ENCODE peak calls at places on chromosomes 16 and 17, in five cellular contexts. R is NCI-H460, H is nephron progenitor cell, E is BE2C, W is brain microvascular endothelial cell. P is an unnamed sample.

GRCh38 chr17:10875411-10875810 is 37.5 kb upstream of the PIRT start:
- DNase-seq in R (peak), H (peak), E (no peak), W (peak), P (no peak)

GRCh38 chr16:75262104-75262799 is 10.8 kb upstream of the BCAR1 start:
- DNase-seq in R (no peak), H (no peak), E (no peak), W (no peak), P (no peak)

GRCh38 chr17:6303664-6304063 is 131.3 kb downstream of the AIPL1 start:
- DNase-seq in R (peak), H (peak), E (no peak), W (peak), P (no peak)

GRCh38 chr17:31580331-31581021 is 189.0 kb downstream of the RAB11FIP4 start:
- DNase-seq in R (no peak), H (no peak), E (no peak), W (peak), P (no peak)

GRCh38 chr16:56281256-56281805 is 90.0 kb downstream of the GNAO1 start:
- DNase-seq in R (no peak), H (no peak), E (no peak), W (peak), P (peak)

GRCh38 chr17:62950067-62950466 is 16.0 kb upstream of the TANC2 start:
- DNase-seq in R (no peak), H (no peak), E (peak), W (peak), P (no peak)

GRCh38 chr17:77049440-77049839 is 91.3 kb upstream of the SEC14L1 start:
- DNase-seq in R (no peak), H (no peak), E (no peak), W (no peak), P (no peak)

GRCh38 chr17:78401246-78401645 is 22.8 kb downstream of the PGS1 start:
- DNase-seq in R (no peak), H (no peak), E (no peak), W (no peak), P (no peak)

GRCh38 chr17:6666077-6666521 is 14.5 kb downstream of the C17orf100 start:
- DNase-seq in R (peak), H (peak), E (peak), W (peak), P (peak)

GRCh38 chr16:27781195-27781524 is 231.2 kb downstream of the KATNIP start:
- DNase-seq in R (no peak), H (no peak), E (no peak), W (no peak), P (no peak)

GRCh38 chr17:50837980-50838954 is 2.9 kb downstream of the WFIKKN2 start:
- DNase-seq in R (no peak), H (no peak), E (no peak), W (no peak), P (no peak)

GRCh38 chr16:88976359-88977027 is 514 bp downstream of the CBFA2T3 start:
- DNase-seq in R (no peak), H (no peak), E (no peak), W (no peak), P (no peak)

GRCh38 chr17:2420131-2420530 is 19.3 kb upstream of the MNT start:
- DNase-seq in R (no peak), H (no peak), E (no peak), W (no peak), P (no peak)

GRCh38 chr16:89320717-89321501 is 103.4 kb downstream of the ZNF778 start:
- DNase-seq in R (no peak), H (peak), E (peak), W (no peak), P (no peak)

GRCh38 chr17:75864448-75864871 is 9.3 kb upstream of the WBP2 start:
- DNase-seq in R (no peak), H (no peak), E (no peak), W (peak), P (peak)

GRCh38 chr17:56710986-56711385 is 117.5 kb downstream of the NOG start:
- DNase-seq in R (no peak), H (no peak), E (no peak), W (no peak), P (no peak)

GRCh38 chr16:70568601-70569217 is 45.1 kb downstream of the SF3B3 start:
- DNase-seq in R (no peak), H (no peak), E (no peak), W (no peak), P (no peak)

GRCh38 chr17:33858682-33859081 is 396.4 kb upstream of the CCL2 start:
- DNase-seq in R (no peak), H (no peak), E (no peak), W (no peak), P (no peak)

GRCh38 chr16:87621550-87621829 is 19.2 kb downstream of the JPH3 start:
- DNase-seq in R (no peak), H (no peak), E (no peak), W (no peak), P (no peak)

GRCh38 chr16:59259964-59260348 is 525.8 kb upstream of the GOT2 start:
- DNase-seq in R (no peak), H (no peak), E (no peak), W (no peak), P (no peak)

GRCh38 chr16:31480851-31481250 is 2.1 kb upstream of the SLC5A2 start:
- DNase-seq in R (no peak), H (no peak), E (no peak), W (no peak), P (no peak)

GRCh38 chr17:64001091-64001579 is 3.0 kb downstream of the PRR29 start:
- DNase-seq in R (no peak), H (no peak), E (no peak), W (no peak), P (no peak)